ENCODE peak calls at places on chromosomes 4 and X, in six cellular contexts. Q is CD8-positive, alpha-beta T cell; I is C1 segment of cervical spinal cord; B is psoas muscle; Y is left ventricle myocardium inferior; G is cardiac fibroblast. M is an unnamed sample.

GRCh38 chr4:112895785-112896184 is 153.7 kb upstream of the ANK2 start:
- DNase-seq in Q (no peak), I (peak; percentile 53), B (no peak), Y (no peak), G (peak; percentile 38), M (no peak)

GRCh38 chrX:134749651-134750450 is 91.6 kb upstream of the PLAC1 start:
- DNase-seq in Q (no peak), I (no peak), B (no peak), Y (no peak), G (no peak), M (no peak)

GRCh38 chrX:118189628-118190027 is 73.0 kb upstream of the KLHL13 start:
- DNase-seq in Q (no peak), I (no peak), B (no peak), Y (no peak), G (no peak), M (peak; percentile 54)

GRCh38 chr4:169410839-169411770 is 140.3 kb upstream of the SH3RF1 start:
- DNase-seq in Q (peak; percentile 31), I (no peak), B (no peak), Y (no peak), G (peak; percentile 77), M (no peak)

GRCh38 chr4:126271266-126271665 is 956.5 kb downstream of the FAT4 start:
- DNase-seq in Q (no peak), I (no peak), B (no peak), Y (no peak), G (no peak), M (no peak)

GRCh38 chrX:24282381-24283121 is 31.3 kb downstream of the SUPT20HL2 start:
- DNase-seq in Q (no peak), I (no peak), B (no peak), Y (no peak), G (peak; percentile 14), M (no peak)

GRCh38 chrX:17588303-17588702 is 149.0 kb upstream of the SCML1 start:
- DNase-seq in Q (no peak), I (no peak), B (no peak), Y (no peak), G (no peak), M (no peak)

GRCh38 chr4:73721901-73722300 is 18.5 kb upstream of the CXCL8 start:
- DNase-seq in Q (no peak), I (no peak), B (no peak), Y (no peak), G (peak; percentile 92), M (no peak)

GRCh38 chr4:149031399-149031798 is 589.2 kb upstream of the NR3C2 start:
- DNase-seq in Q (no peak), I (no peak), B (no peak), Y (no peak), G (peak; percentile 55), M (no peak)

GRCh38 chr4:101596786-101597185 is 193.7 kb upstream of the BANK1 start:
- DNase-seq in Q (no peak), I (no peak), B (no peak), Y (no peak), G (no peak), M (no peak)

GRCh38 chr4:155371432-155372043 is 5.2 kb downstream of the MAP9 start:
- DNase-seq in Q (no peak), I (no peak), B (no peak), Y (no peak), G (peak; percentile 60), M (no peak)

GRCh38 chr4:1505511-1506451 is 99.5 kb upstream of the NKX1-1 start:
- DNase-seq in Q (no peak), I (no peak), B (no peak), Y (no peak), G (no peak), M (no peak)

GRCh38 chr4:139628184-139629012 is 37.2 kb upstream of the MGST2 start:
- DNase-seq in Q (no peak), I (no peak), B (no peak), Y (no peak), G (no peak), M (no peak)

GRCh38 chr4:32858971-32859370 is 2138.8 kb downstream of the PCDH7 start:
- DNase-seq in Q (no peak), I (no peak), B (no peak), Y (no peak), G (peak; percentile 49), M (no peak)

GRCh38 chrX:74371823-74372222 is 49.5 kb upstream of the SLC16A2 start:
- DNase-seq in Q (no peak), I (no peak), B (no peak), Y (no peak), G (no peak), M (no peak)

GRCh38 chr4:52234539-52235174 is 183.6 kb downstream of the SPATA18 start:
- DNase-seq in Q (no peak), I (no peak), B (no peak), Y (no peak), G (peak; percentile 56), M (peak; percentile 48)

M was measured in NCI-H774.